ENCODE peak calls at places on chromosomes 11 and 22, in five cellular contexts. G is tibial nerve, J is heart left ventricle, Q is mammary epithelial cell, M is thoracic aorta. L is an unnamed sample.

GRCh38 chr22:27581688-27582087 is 219.9 kb downstream of the MN1 start:
- DNase-seq in J (peak; percentile 86), G (peak; percentile 91), M (peak; percentile 13), Q (no peak), L (peak; percentile 75)

GRCh38 chr11:118142809-118143208 is 9.8 kb downstream of the SCN4B start:
- DNase-seq in Q (no peak), G (no peak), M (no peak), J (peak; percentile 44), L (no peak)

GRCh38 chr11:65695459-65696241 is 16.4 kb upstream of the KAT5 start:
- DNase-seq in G (no peak), J (peak; percentile 58), M (no peak), Q (peak; percentile 57), L (no peak)

GRCh38 chr11:110000045-110000502 is 93.1 kb upstream of the ZC3H12C start:
- DNase-seq in M (no peak), Q (peak; percentile 73), J (no peak), G (no peak), L (peak; percentile 98)

GRCh38 chr22:33409134-33409533 is 351.0 kb upstream of the SYN3 start:
- DNase-seq in J (no peak), Q (no peak), M (no peak), G (no peak), L (no peak)

GRCh38 chr11:8756201-8756600 is 73.6 kb downstream of the RPL27A start:
- DNase-seq in G (no peak), Q (no peak), J (no peak), M (no peak), L (peak; percentile 15)

GRCh38 chr11:80327971-80328614 is 887.3 kb upstream of the TENM4 start:
- DNase-seq in Q (no peak), J (no peak), G (no peak), M (no peak), L (no peak)

GRCh38 chr11:3056296-3057068 is 741 bp downstream of the CARS1 start:
- DNase-seq in M (no peak), J (peak; percentile 31), G (no peak), Q (peak; percentile 16), L (no peak)

GRCh38 chr11:17013548-17014320 is 480 bp downstream of the PLEKHA7 start:
- DNase-seq in G (no peak), J (no peak), Q (no peak), M (no peak), L (no peak)

GRCh38 chr22:40401981-40402406 is 31.6 kb downstream of the SGSM3 start:
- DNase-seq in G (no peak), J (no peak), M (no peak), Q (no peak), L (no peak)

GRCh38 chr22:35230839-35231584 is 26.3 kb upstream of the HMGXB4 start:
- DNase-seq in J (no peak), Q (no peak), M (no peak), G (no peak), L (no peak)

GRCh38 chr11:59141673-59142460 is 789 bp upstream of the FAM111A start:
- DNase-seq in J (no peak), M (no peak), G (no peak), Q (peak; percentile 40), L (peak; percentile 75)

GRCh38 chr22:24181088-24181995 is at the start of gene SUSD2:
- DNase-seq in G (no peak), M (no peak), J (no peak), Q (no peak), L (no peak)

GRCh38 chr22:29167032-29167911 is 38.4 kb upstream of the EMID1 start:
- DNase-seq in G (no peak), M (no peak), Q (no peak), J (no peak), L (no peak)

GRCh38 chr22:48450188-48450825 is 1377.4 kb downstream of the BRD1 start:
- DNase-seq in M (no peak), Q (no peak), J (no peak), G (no peak), L (no peak)

GRCh38 chr11:62013266-62014157 is 46.1 kb upstream of the FTH1 start:
- DNase-seq in G (no peak), J (no peak), Q (peak; percentile 65), M (no peak), L (no peak)

GRCh38 chr11:69317401-69318092 is 23.6 kb downstream of the MYEOV start:
- DNase-seq in G (no peak), J (no peak), M (no peak), Q (no peak), L (peak; percentile 57)

GRCh38 chr11:86288776-86289507 is 13.1 kb upstream of the HIKESHI start:
- DNase-seq in M (no peak), J (no peak), Q (no peak), G (no peak), L (peak; percentile 8)

GRCh38 chr11:23590909-23591308 is 730.6 kb upstream of the CCDC179 start:
- DNase-seq in Q (no peak), J (no peak), G (no peak), M (no peak), L (no peak)

GRCh38 chr22:30414525-30415047 is 11.0 kb upstream of the MTFP1 start:
- DNase-seq in G (no peak), J (no peak), Q (no peak), M (no peak), L (peak; percentile 47)

GRCh38 chr22:30416403-30416802 is 9.2 kb upstream of the MTFP1 start:
- DNase-seq in M (no peak), G (no peak), J (no peak), Q (peak; percentile 68), L (no peak)

GRCh38 chr22:30420401-30421178 is 5.0 kb upstream of the MTFP1 start:
- DNase-seq in G (no peak), Q (peak; percentile 84), J (no peak), M (no peak), L (peak; percentile 96)

GRCh38 chr22:30413745-30414524 is 11.6 kb upstream of the MTFP1 start:
- DNase-seq in G (no peak), M (no peak), Q (no peak), J (no peak), L (no peak)

DNA sequence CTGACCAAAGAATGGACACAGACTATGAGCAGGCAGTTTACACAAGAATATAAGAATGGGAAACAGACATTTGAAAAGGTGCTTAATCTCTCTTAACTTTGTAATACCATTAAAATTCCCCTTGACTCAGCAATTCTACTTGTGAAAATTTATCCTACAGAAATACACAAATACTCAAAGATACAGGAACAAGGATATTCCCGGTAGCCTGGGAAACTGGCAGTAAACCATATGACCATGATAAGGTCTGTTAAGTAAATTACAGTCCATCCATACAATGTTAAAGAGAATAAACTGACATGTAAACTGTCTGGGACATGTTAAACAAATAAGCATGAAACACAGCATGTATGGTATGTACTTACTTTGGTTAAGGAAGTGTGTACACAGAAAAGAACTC is 8.7 kb upstream of the MTFP1 start:
- DNase-seq in Q (no peak), M (no peak), J (no peak), G (no peak), L (no peak)
- TF ChIP-seq CTCF in Q (no peak), M (no peak), J (no peak), G (no peak), L (no peak)

GRCh38 chr11:126160345-126161145 is 50.9 kb downstream of the RPUSD4 start:
- DNase-seq in Q (no peak), J (no peak), M (no peak), G (no peak), L (no peak)

GRCh38 chr11:126156814-126157213 is 54.6 kb downstream of the RPUSD4 start:
- DNase-seq in G (no peak), J (no peak), Q (no peak), M (no peak), L (no peak)

GRCh38 chr11:126157326-126158030 is 54.0 kb downstream of the RPUSD4 start:
- DNase-seq in J (no peak), Q (no peak), G (no peak), M (no peak), L (no peak)

GRCh38 chr11:126159719-126160344 is 51.6 kb downstream of the RPUSD4 start:
- DNase-seq in M (no peak), G (no peak), Q (no peak), J (no peak), L (no peak)

DNA sequence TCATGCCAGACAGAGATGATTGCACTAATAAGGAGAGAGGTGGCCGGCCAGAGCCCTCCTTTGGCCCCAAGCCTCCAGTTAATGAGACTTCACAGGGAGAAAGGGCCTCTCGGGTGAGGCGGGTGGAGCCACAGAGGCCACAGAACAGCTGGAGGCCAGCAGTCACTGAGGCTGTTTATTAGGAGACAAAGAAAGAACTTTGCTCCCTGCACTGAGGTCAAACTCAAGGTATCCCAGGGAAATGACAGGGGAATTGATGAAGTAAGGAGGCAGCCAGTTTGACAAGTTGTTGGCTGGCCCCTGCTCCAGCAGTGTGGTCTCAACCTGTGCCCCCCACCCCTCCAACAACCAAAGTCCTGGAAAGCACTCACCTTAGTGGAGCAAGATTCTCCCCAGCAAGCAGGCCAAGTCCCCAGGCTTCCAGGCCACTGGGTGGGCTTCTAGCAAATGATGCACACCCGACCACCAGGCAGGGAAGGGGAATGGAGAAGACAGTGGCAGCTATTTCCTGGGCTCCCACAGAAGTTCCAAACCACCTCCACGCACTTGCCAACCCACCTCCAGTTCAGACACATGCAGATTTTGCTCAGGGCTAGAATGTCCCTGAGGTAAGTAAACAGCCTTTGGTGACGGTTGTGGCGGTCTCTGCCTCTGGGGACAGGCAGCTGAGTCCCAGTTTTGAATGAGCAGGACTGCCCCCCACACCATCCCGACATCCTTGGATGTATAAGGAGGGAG is 53.2 kb downstream of the RPUSD4 start:
- DNase-seq in J (no peak), M (no peak), G (no peak), Q (no peak), L (no peak)
- H3K27ac ChIP-seq in J (no peak overlapping the region), M (no peak overlapping the region), G (no peak overlapping the region), Q (no peak overlapping the region), L (no peak overlapping the region)

DNA sequence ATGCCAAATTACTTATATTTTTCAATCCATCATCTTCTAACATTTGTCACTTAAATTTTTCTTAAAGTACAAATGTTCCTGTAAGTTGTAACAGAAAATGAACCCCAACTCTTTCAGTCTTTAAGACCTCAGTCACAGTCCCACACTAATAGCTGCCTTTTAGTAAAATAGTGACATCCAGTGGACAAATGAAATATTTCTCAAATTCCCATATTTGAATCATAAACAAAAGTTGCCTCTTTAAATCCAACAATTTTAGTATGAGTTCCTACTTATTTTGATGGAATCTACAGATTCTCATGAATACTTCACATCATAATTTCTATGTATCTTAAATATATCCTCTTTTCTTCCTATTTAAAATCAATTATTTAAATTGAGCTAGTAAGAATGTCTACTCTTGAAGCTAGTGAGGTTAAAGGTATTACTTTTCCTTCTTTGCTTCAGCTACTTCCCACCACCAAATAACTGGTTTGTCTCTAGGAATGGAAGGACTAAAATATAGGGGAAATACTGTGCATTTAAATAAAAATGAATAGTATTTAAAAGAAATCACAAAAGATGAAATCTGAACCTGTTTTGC is 9.2 kb downstream of the LIN7C start:
- DNase-seq in M (no peak), G (no peak), J (no peak), Q (peak; percentile 13), L (peak; percentile 45)
- TF ChIP-seq CTCF in M (peak; percentile 45), G (peak; percentile 20), J (peak; percentile 32), Q (peak; percentile 29), L (peak; percentile 43)

GRCh38 chr11:47179655-47179991 is 2.9 kb upstream of the ARFGAP2 start:
- DNase-seq in J (no peak), G (no peak), Q (no peak), M (no peak), L (peak; percentile 38)

GRCh38 chr11:47178737-47179654 is 2.3 kb upstream of the ARFGAP2 start:
- DNase-seq in G (no peak), M (no peak), J (no peak), Q (no peak), L (no peak)

GRCh38 chr11:47181271-47181670 is 4.6 kb upstream of the ARFGAP2 start:
- DNase-seq in M (no peak), J (no peak), G (no peak), Q (no peak), L (no peak)

GRCh38 chr11:47178305-47178704 is 1.6 kb upstream of the ARFGAP2 start:
- DNase-seq in Q (no peak), J (no peak), G (no peak), M (no peak), L (no peak)

GRCh38 chr11:47180006-47180787 is 3.5 kb upstream of the ARFGAP2 start:
- DNase-seq in Q (no peak), J (no peak), G (no peak), M (no peak), L (no peak)
- H3K27ac ChIP-seq in Q (no peak overlapping the region), J (peak overlapping the region; percentile 98), G (peak overlapping the region; percentile 98), M (no peak overlapping the region), L (no peak overlapping the region)

L was measured in fibroblast of lung.